ENCODE peak calls at places on chromosomes 7 and 10, in five cellular contexts. Q, G, H, R and N are unnamed samples.

GRCh38 chr10:127441350-127442219 is 107.5 kb upstream of the NPS start:
- DNase-seq in Q (no peak), G (no peak), H (peak; percentile 37), R (no peak), N (peak; percentile 74)

GRCh38 chr7:38628630-38629385 is 2.4 kb downstream of the AMPH start:
- DNase-seq in Q (peak; percentile 23), G (no peak), H (no peak), R (no peak), N (no peak)

GRCh38 chr7:43490016-43490415 is 92.9 kb upstream of the STK17A start:
- DNase-seq in Q (no peak), G (no peak), H (no peak), R (no peak), N (no peak)

GRCh38 chr7:2947381-2947780 is 96.3 kb downstream of the CARD11 start:
- DNase-seq in Q (no peak), G (no peak), H (no peak), R (no peak), N (no peak)

GRCh38 chr10:126198681-126199080 is 189.6 kb downstream of the ADAM12 start:
- DNase-seq in Q (no peak), G (no peak), H (no peak), R (no peak), N (no peak)

GRCh38 chr10:84256510-84257342 is 11.9 kb downstream of the RGR start:
- DNase-seq in Q (no peak), G (no peak), H (no peak), R (no peak), N (no peak)

GRCh38 chr10:28922127-28922526 is 244.8 kb downstream of the BAMBI start:
- DNase-seq in Q (no peak), G (no peak), H (peak; percentile 58), R (no peak), N (peak; percentile 46)

GRCh38 chr10:89659185-89660131 is 14.4 kb upstream of the PANK1 start:
- DNase-seq in Q (no peak), G (no peak), H (no peak), R (no peak), N (no peak)

GRCh38 chr10:103276941-103277712 is at the start of gene INA:
- DNase-seq in Q (no peak), G (peak; percentile 77), H (no peak), R (no peak), N (peak; percentile 77)

GRCh38 chr10:121804460-121804859 is 123.4 kb downstream of the ATE1 start:
- DNase-seq in Q (peak; percentile 51), G (no peak), H (no peak), R (no peak), N (no peak)